ENCODE peak calls at places on chromosomes 2 and 18, in ten cellular contexts. One of them, this sample, is unnamed.

GRCh38 chr2:143357956-143358355 is 228.7 kb downstream of the ARHGAP15 start:
- DNase-seq in brain microvascular endothelial cell: no peak
- DNase-seq in tibial artery: no peak
- DNase-seq in cardiac muscle cell: peak
- DNase-seq in endothelial cell: no peak
- DNase-seq in lower leg skin: peak
- DNase-seq in body of pancreas: no peak
- DNase-seq in gastrocnemius medialis: no peak
- DNase-seq in spleen: no peak
- DNase-seq in fibroblast of pulmonary artery: no peak
- DNase-seq in this sample: no peak

GRCh38 chr2:75289771-75290170 is 90.5 kb upstream of the TACR1 start:
- DNase-seq in brain microvascular endothelial cell: no peak
- DNase-seq in lower leg skin: no peak
- DNase-seq in endothelial cell: no peak
- DNase-seq in spleen: no peak
- DNase-seq in gastrocnemius medialis: no peak
- DNase-seq in body of pancreas: no peak
- DNase-seq in cardiac muscle cell: no peak
- DNase-seq in tibial artery: no peak
- DNase-seq in fibroblast of pulmonary artery: no peak
- DNase-seq in this sample: no peak

GRCh38 chr2:20506281-20506685 is 59.4 kb downstream of the RHOB start:
- DNase-seq in tibial artery: no peak
- DNase-seq in endothelial cell: no peak
- DNase-seq in gastrocnemius medialis: no peak
- DNase-seq in brain microvascular endothelial cell: peak
- DNase-seq in lower leg skin: no peak
- DNase-seq in spleen: no peak
- DNase-seq in cardiac muscle cell: no peak
- DNase-seq in fibroblast of pulmonary artery: peak
- DNase-seq in body of pancreas: no peak
- DNase-seq in this sample: no peak

GRCh38 chr2:118437501-118437900 is 349.2 kb downstream of the INSIG2 start:
- DNase-seq in endothelial cell: no peak
- DNase-seq in gastrocnemius medialis: no peak
- DNase-seq in cardiac muscle cell: no peak
- DNase-seq in spleen: no peak
- DNase-seq in fibroblast of pulmonary artery: no peak
- DNase-seq in body of pancreas: no peak
- DNase-seq in tibial artery: no peak
- DNase-seq in lower leg skin: no peak
- DNase-seq in brain microvascular endothelial cell: no peak
- DNase-seq in this sample: no peak

GRCh38 chr2:98479959-98480524 is 35.4 kb downstream of the INPP4A start:
- DNase-seq in fibroblast of pulmonary artery: peak
- DNase-seq in gastrocnemius medialis: no peak
- DNase-seq in cardiac muscle cell: peak
- DNase-seq in endothelial cell: peak
- DNase-seq in lower leg skin: no peak
- DNase-seq in tibial artery: no peak
- DNase-seq in brain microvascular endothelial cell: no peak
- DNase-seq in body of pancreas: peak
- DNase-seq in spleen: peak
- DNase-seq in this sample: peak

GRCh38 chr18:74977041-74977440 is 231.9 kb downstream of the PTGR3 start:
- DNase-seq in cardiac muscle cell: no peak
- DNase-seq in spleen: no peak
- DNase-seq in endothelial cell: no peak
- DNase-seq in fibroblast of pulmonary artery: no peak
- DNase-seq in brain microvascular endothelial cell: no peak
- DNase-seq in gastrocnemius medialis: no peak
- DNase-seq in tibial artery: no peak
- DNase-seq in body of pancreas: no peak
- DNase-seq in lower leg skin: no peak
- DNase-seq in this sample: no peak

GRCh38 chr2:101387151-101387807 is at the start of gene CREG2:
- DNase-seq in gastrocnemius medialis: no peak
- DNase-seq in tibial artery: peak
- DNase-seq in fibroblast of pulmonary artery: peak
- DNase-seq in endothelial cell: peak
- DNase-seq in body of pancreas: peak
- DNase-seq in cardiac muscle cell: peak
- DNase-seq in brain microvascular endothelial cell: peak
- DNase-seq in lower leg skin: no peak
- DNase-seq in spleen: peak
- DNase-seq in this sample: peak

GRCh38 chr18:25425030-25425429 is 73.1 kb upstream of the ZNF521 start:
- DNase-seq in cardiac muscle cell: no peak
- DNase-seq in gastrocnemius medialis: no peak
- DNase-seq in fibroblast of pulmonary artery: no peak
- DNase-seq in spleen: no peak
- DNase-seq in lower leg skin: no peak
- DNase-seq in body of pancreas: no peak
- DNase-seq in endothelial cell: no peak
- DNase-seq in tibial artery: no peak
- DNase-seq in brain microvascular endothelial cell: no peak
- DNase-seq in this sample: no peak

GRCh38 chr2:62152000-62152399 is 43.9 kb upstream of the B3GNT2 start:
- DNase-seq in tibial artery: no peak
- DNase-seq in body of pancreas: no peak
- DNase-seq in lower leg skin: no peak
- DNase-seq in brain microvascular endothelial cell: peak
- DNase-seq in gastrocnemius medialis: no peak
- DNase-seq in fibroblast of pulmonary artery: peak
- DNase-seq in spleen: no peak
- DNase-seq in cardiac muscle cell: no peak
- DNase-seq in endothelial cell: no peak
- DNase-seq in this sample: no peak

GRCh38 chr2:220682616-220683015 is 889.5 kb downstream of the EPHA4 start:
- DNase-seq in spleen: no peak
- DNase-seq in lower leg skin: no peak
- DNase-seq in endothelial cell: no peak
- DNase-seq in cardiac muscle cell: no peak
- DNase-seq in gastrocnemius medialis: no peak
- DNase-seq in tibial artery: no peak
- DNase-seq in fibroblast of pulmonary artery: no peak
- DNase-seq in brain microvascular endothelial cell: no peak
- DNase-seq in body of pancreas: no peak
- DNase-seq in this sample: no peak

GRCh38 chr2:158723311-158723838 is 71.7 kb upstream of the DAPL1 start:
- DNase-seq in body of pancreas: no peak
- DNase-seq in fibroblast of pulmonary artery: no peak
- DNase-seq in endothelial cell: no peak
- DNase-seq in cardiac muscle cell: no peak
- DNase-seq in spleen: no peak
- DNase-seq in tibial artery: no peak
- DNase-seq in gastrocnemius medialis: no peak
- DNase-seq in brain microvascular endothelial cell: no peak
- DNase-seq in lower leg skin: peak
- DNase-seq in this sample: no peak

GRCh38 chr2:215401896-215402379 is 33.9 kb downstream of the FN1 start:
- DNase-seq in fibroblast of pulmonary artery: peak
- DNase-seq in endothelial cell: no peak
- DNase-seq in spleen: no peak
- DNase-seq in gastrocnemius medialis: no peak
- DNase-seq in cardiac muscle cell: no peak
- DNase-seq in lower leg skin: no peak
- DNase-seq in brain microvascular endothelial cell: peak
- DNase-seq in tibial artery: no peak
- DNase-seq in body of pancreas: no peak
- DNase-seq in this sample: no peak

GRCh38 chr2:65639156-65639876 is 206.9 kb upstream of the SPRED2 start:
- DNase-seq in brain microvascular endothelial cell: peak
- DNase-seq in gastrocnemius medialis: no peak
- DNase-seq in tibial artery: no peak
- DNase-seq in spleen: no peak
- DNase-seq in body of pancreas: peak
- DNase-seq in cardiac muscle cell: no peak
- DNase-seq in lower leg skin: no peak
- DNase-seq in endothelial cell: no peak
- DNase-seq in fibroblast of pulmonary artery: peak
- DNase-seq in this sample: no peak

GRCh38 chr2:65637061-65637460 is 204.7 kb upstream of the SPRED2 start:
- DNase-seq in body of pancreas: no peak
- DNase-seq in fibroblast of pulmonary artery: no peak
- DNase-seq in cardiac muscle cell: no peak
- DNase-seq in lower leg skin: no peak
- DNase-seq in spleen: no peak
- DNase-seq in brain microvascular endothelial cell: no peak
- DNase-seq in endothelial cell: no peak
- DNase-seq in tibial artery: no peak
- DNase-seq in gastrocnemius medialis: no peak
- DNase-seq in this sample: no peak

GRCh38 chr2:65636024-65636423 is 203.6 kb upstream of the SPRED2 start:
- DNase-seq in spleen: no peak
- DNase-seq in fibroblast of pulmonary artery: no peak
- DNase-seq in brain microvascular endothelial cell: no peak
- DNase-seq in cardiac muscle cell: no peak
- DNase-seq in body of pancreas: no peak
- DNase-seq in lower leg skin: no peak
- DNase-seq in gastrocnemius medialis: no peak
- DNase-seq in endothelial cell: no peak
- DNase-seq in tibial artery: no peak
- DNase-seq in this sample: no peak

GRCh38 chr2:65638438-65638837 is 206.0 kb upstream of the SPRED2 start:
- DNase-seq in lower leg skin: no peak
- DNase-seq in cardiac muscle cell: no peak
- DNase-seq in endothelial cell: no peak
- DNase-seq in gastrocnemius medialis: no peak
- DNase-seq in fibroblast of pulmonary artery: no peak
- DNase-seq in tibial artery: no peak
- DNase-seq in body of pancreas: no peak
- DNase-seq in spleen: no peak
- DNase-seq in brain microvascular endothelial cell: no peak
- DNase-seq in this sample: no peak

DNA sequence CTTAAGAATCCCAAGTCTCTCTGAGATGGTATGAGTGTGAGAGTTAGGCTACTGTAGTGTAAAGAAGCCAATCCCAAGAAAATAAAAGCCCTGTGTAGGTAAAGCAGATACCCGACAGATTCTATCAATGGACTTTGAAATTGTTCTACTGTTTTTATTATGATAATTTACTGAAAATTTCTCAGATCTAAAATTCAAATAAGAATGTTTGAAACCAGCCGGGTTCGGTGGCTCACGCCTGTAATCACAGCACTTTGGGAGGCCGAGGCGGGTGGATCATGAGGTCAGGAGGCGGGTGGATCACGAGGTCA is 208.3 kb upstream of the SPRED2 start:
- DNase-seq in tibial artery: no peak
- DNase-seq in endothelial cell: no peak
- DNase-seq in cardiac muscle cell: no peak
- DNase-seq in body of pancreas: no peak
- DNase-seq in lower leg skin: no peak
- DNase-seq in spleen: no peak
- DNase-seq in brain microvascular endothelial cell: no peak
- DNase-seq in gastrocnemius medialis: no peak
- DNase-seq in fibroblast of pulmonary artery: no peak
- DNase-seq in this sample: no peak
- TF ChIP-seq CTCF in tibial artery: no peak
- TF ChIP-seq CTCF in endothelial cell: no peak
- TF ChIP-seq CTCF in cardiac muscle cell: no peak
- TF ChIP-seq CTCF in body of pancreas: no peak
- TF ChIP-seq CTCF in lower leg skin: no peak
- TF ChIP-seq CTCF in spleen: no peak
- TF ChIP-seq CTCF in brain microvascular endothelial cell: no peak
- TF ChIP-seq CTCF in gastrocnemius medialis: no peak
- TF ChIP-seq CTCF in fibroblast of pulmonary artery: no peak
- TF ChIP-seq CTCF in this sample: no peak

GRCh38 chr2:176110975-176111663 is 4.0 kb downstream of the HOXD11 start:
- DNase-seq in brain microvascular endothelial cell: no peak
- DNase-seq in lower leg skin: peak
- DNase-seq in endothelial cell: peak
- DNase-seq in body of pancreas: no peak
- DNase-seq in tibial artery: no peak
- DNase-seq in gastrocnemius medialis: no peak
- DNase-seq in spleen: no peak
- DNase-seq in fibroblast of pulmonary artery: peak
- DNase-seq in cardiac muscle cell: peak
- DNase-seq in this sample: peak
- TF ChIP-seq CTCF in brain microvascular endothelial cell: peak
- TF ChIP-seq CTCF in lower leg skin: no peak
- TF ChIP-seq CTCF in endothelial cell: peak
- TF ChIP-seq CTCF in body of pancreas: no peak
- TF ChIP-seq CTCF in tibial artery: peak
- TF ChIP-seq CTCF in gastrocnemius medialis: peak
- TF ChIP-seq CTCF in spleen: peak
- TF ChIP-seq CTCF in fibroblast of pulmonary artery: peak
- TF ChIP-seq CTCF in cardiac muscle cell: peak
- TF ChIP-seq CTCF in this sample: peak

DNA sequence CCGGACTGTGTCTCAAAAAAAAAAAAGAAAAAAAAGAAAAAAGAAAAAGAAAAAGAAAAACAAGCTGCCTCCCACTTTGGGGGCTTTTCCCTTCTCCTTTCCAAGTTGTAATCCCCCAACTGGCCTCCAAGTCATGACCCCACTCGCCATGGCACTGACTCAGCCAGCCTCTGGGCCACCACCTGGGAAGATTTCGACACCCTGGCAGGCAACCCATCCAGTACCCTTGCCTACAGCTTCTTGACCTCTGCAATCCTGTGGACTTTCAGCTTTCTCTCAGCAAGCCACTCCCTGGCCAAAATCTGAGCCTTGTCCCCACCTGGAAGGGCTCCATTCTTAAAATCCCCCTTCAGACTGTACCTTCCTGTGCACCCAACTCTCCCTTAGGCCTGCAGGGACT is 22.3 kb upstream of the FOSL2 start:
- DNase-seq in tibial artery: no peak
- DNase-seq in spleen: no peak
- DNase-seq in body of pancreas: no peak
- DNase-seq in fibroblast of pulmonary artery: no peak
- DNase-seq in brain microvascular endothelial cell: no peak
- DNase-seq in endothelial cell: no peak
- DNase-seq in cardiac muscle cell: no peak
- DNase-seq in lower leg skin: no peak
- DNase-seq in gastrocnemius medialis: peak
- DNase-seq in this sample: no peak
- TF ChIP-seq CTCF in tibial artery: no peak
- TF ChIP-seq CTCF in spleen: no peak
- TF ChIP-seq CTCF in body of pancreas: no peak
- TF ChIP-seq CTCF in fibroblast of pulmonary artery: no peak
- TF ChIP-seq CTCF in brain microvascular endothelial cell: no peak
- TF ChIP-seq CTCF in endothelial cell: no peak
- TF ChIP-seq CTCF in cardiac muscle cell: no peak
- TF ChIP-seq CTCF in lower leg skin: no peak
- TF ChIP-seq CTCF in gastrocnemius medialis: no peak
- TF ChIP-seq CTCF in this sample: no peak

GRCh38 chr18:52462853-52463252 is 122.9 kb downstream of the DCC start:
- DNase-seq in gastrocnemius medialis: no peak
- DNase-seq in brain microvascular endothelial cell: no peak
- DNase-seq in endothelial cell: no peak
- DNase-seq in lower leg skin: no peak
- DNase-seq in spleen: no peak
- DNase-seq in tibial artery: no peak
- DNase-seq in fibroblast of pulmonary artery: no peak
- DNase-seq in body of pancreas: no peak
- DNase-seq in cardiac muscle cell: no peak
- DNase-seq in this sample: no peak

GRCh38 chr18:52465391-52465790 is 125.4 kb downstream of the DCC start:
- DNase-seq in body of pancreas: no peak
- DNase-seq in spleen: no peak
- DNase-seq in gastrocnemius medialis: no peak
- DNase-seq in brain microvascular endothelial cell: no peak
- DNase-seq in tibial artery: no peak
- DNase-seq in endothelial cell: no peak
- DNase-seq in lower leg skin: no peak
- DNase-seq in fibroblast of pulmonary artery: no peak
- DNase-seq in cardiac muscle cell: no peak
- DNase-seq in this sample: no peak

GRCh38 chr18:52459890-52460289 is 119.9 kb downstream of the DCC start:
- DNase-seq in gastrocnemius medialis: no peak
- DNase-seq in tibial artery: no peak
- DNase-seq in endothelial cell: no peak
- DNase-seq in body of pancreas: no peak
- DNase-seq in fibroblast of pulmonary artery: no peak
- DNase-seq in lower leg skin: no peak
- DNase-seq in brain microvascular endothelial cell: no peak
- DNase-seq in spleen: no peak
- DNase-seq in cardiac muscle cell: no peak
- DNase-seq in this sample: no peak
- TF ChIP-seq CTCF in gastrocnemius medialis: no peak
- TF ChIP-seq CTCF in tibial artery: no peak
- TF ChIP-seq CTCF in endothelial cell: no peak
- TF ChIP-seq CTCF in body of pancreas: no peak
- TF ChIP-seq CTCF in fibroblast of pulmonary artery: no peak
- TF ChIP-seq CTCF in lower leg skin: no peak
- TF ChIP-seq CTCF in brain microvascular endothelial cell: no peak
- TF ChIP-seq CTCF in spleen: no peak
- TF ChIP-seq CTCF in cardiac muscle cell: no peak
- TF ChIP-seq CTCF in this sample: no peak

This sample was measured in mucosa of descending colon.